ENCODE peak calls at places on chromosomes 3 and 15, in eight cellular contexts. P is right atrium auricular region, S is T-helper 1 cell, A is NCI-H69, K is upper lobe of left lung, M is IMR-90, U is ELR, T is KBM-7. E is an unnamed sample.

GRCh38 chr15:51367322-51367976 is 26.0 kb downstream of the GLDN start:
- DNase-seq in P (no peak), S (no peak), A (peak; percentile 41), K (peak; percentile 32), M (no peak), U (no peak), T (no peak), E (no peak)

GRCh38 chr3:23600178-23600577 is 205.6 kb upstream of the UBE2E1 start:
- DNase-seq in P (no peak), S (no peak), A (peak; percentile 48), K (no peak), M (peak; percentile 96), U (peak; percentile 94), T (no peak), E (peak; percentile 96)

GRCh38 chr3:190072856-190073255 is 47.8 kb downstream of the P3H2 start:
- DNase-seq in P (no peak), S (no peak), A (no peak), K (no peak), M (no peak), U (no peak), T (no peak), E (no peak)

GRCh38 chr3:184227481-184227935 is 1.9 kb upstream of the VWA5B2 start:
- DNase-seq in P (no peak), S (no peak), A (peak; percentile 72), K (peak; percentile 45), M (no peak), U (peak; percentile 47), T (peak; percentile 54), E (peak; percentile 18)

GRCh38 chr3:85571835-85572234 is 613.0 kb downstream of the CADM2 start:
- DNase-seq in P (no peak), S (no peak), A (no peak), K (no peak), M (no peak), U (no peak), T (no peak), E (no peak)

GRCh38 chr3:57597973-57598351 is 818 bp upstream of the ARF4 start:
- DNase-seq in P (peak; percentile 63), S (no peak), A (no peak), K (no peak), M (peak; percentile 45), U (peak; percentile 55), T (no peak), E (peak; percentile 50)

GRCh38 chr15:66897971-66898370 is 167.4 kb upstream of the SMAD3 start:
- DNase-seq in P (no peak), S (no peak), A (no peak), K (no peak), M (no peak), U (no peak), T (no peak), E (no peak)

GRCh38 chr3:145943994-145944393 is 217.0 kb downstream of the PLOD2 start:
- DNase-seq in P (no peak), S (no peak), A (no peak), K (no peak), M (no peak), U (no peak), T (no peak), E (no peak)

GRCh38 chr15:89492111-89492641 is 4.2 kb downstream of the RHCG start:
- DNase-seq in P (no peak), S (no peak), A (peak; percentile 29), K (no peak), M (no peak), U (no peak), T (peak; percentile 48), E (no peak)

GRCh38 chr3:13500133-13500885 is 20.2 kb downstream of the HDAC11 start:
- DNase-seq in P (no peak), S (no peak), A (peak; percentile 8), K (no peak), M (no peak), U (peak; percentile 50), T (no peak), E (no peak)

GRCh38 chr3:90055721-90056120 is 948.3 kb downstream of the EPHA3 start:
- DNase-seq in P (no peak), S (no peak), A (no peak), K (no peak), M (peak; percentile 10), U (no peak), T (no peak), E (peak; percentile 40)

GRCh38 chr15:50128266-50128665 is 9.2 kb upstream of the ATP8B4 start:
- DNase-seq in P (peak; percentile 80), S (no peak), A (peak; percentile 16), K (peak; percentile 88), M (no peak), U (no peak), T (peak; percentile 89), E (no peak)

GRCh38 chr3:197195326-197195725 is 103.1 kb downstream of the DLG1 start:
- DNase-seq in P (no peak), S (no peak), A (no peak), K (no peak), M (no peak), U (no peak), T (no peak), E (no peak)

GRCh38 chr3:143885803-143886427 is 37.6 kb upstream of the SLC9A9 start:
- DNase-seq in P (no peak), S (no peak), A (peak; percentile 24), K (no peak), M (peak; percentile 34), U (peak; percentile 55), T (peak; percentile 71), E (peak; percentile 49)

GRCh38 chr3:125062904-125063618 is 7.3 kb upstream of the HEG1 start:
- DNase-seq in P (peak; percentile 71), S (no peak), A (no peak), K (peak; percentile 40), M (peak; percentile 97), U (peak; percentile 94), T (no peak), E (peak; percentile 97)

GRCh38 chr3:115698851-115699535 is 75.7 kb downstream of the GAP43 start:
- DNase-seq in P (no peak), S (no peak), A (peak; percentile 76), K (no peak), M (peak; percentile 33), U (no peak), T (no peak), E (no peak)

GRCh38 chr3:183698760-183699159 is 1.2 kb downstream of the YEATS2 start:
- DNase-seq in P (no peak), S (no peak), A (peak; percentile 65), K (peak; percentile 49), M (peak; percentile 33), U (peak; percentile 49), T (peak; percentile 61), E (peak; percentile 30)

GRCh38 chr3:178849220-178849910 is 222.2 kb downstream of the ZMAT3 start:
- DNase-seq in P (no peak), S (no peak), A (peak; percentile 66), K (no peak), M (no peak), U (no peak), T (no peak), E (no peak)

GRCh38 chr3:125582707-125583106 is 12.6 kb downstream of the OSBPL11 start:
- DNase-seq in P (no peak), S (no peak), A (peak; percentile 3), K (no peak), M (peak; percentile 32), U (peak; percentile 29), T (peak; percentile 32), E (no peak)

GRCh38 chr15:49978171-49978570 is 140.9 kb downstream of the ATP8B4 start:
- DNase-seq in P (no peak), S (no peak), A (no peak), K (no peak), M (no peak), U (no peak), T (no peak), E (no peak)